ENCODE peak calls at places on chromosomes 13 and 19, in eight cellular contexts. I is IMR-90, E is Peyer's patch, Q is HCT116, C is tibial nerve, Z is uterus, L is heart left ventricle, U is right lobe of liver. W is an unnamed sample.

GRCh38 chr19:19672816-19673215 is 4.2 kb downstream of the ZNF101 start:
- DNase-seq in I (no peak), E (peak; percentile 24), Q (no peak), C (no peak), Z (no peak), L (no peak), U (no peak), W (no peak)

GRCh38 chr19:43148233-43148632 is 38.1 kb downstream of the PSG5 start:
- DNase-seq in I (peak; percentile 93), E (no peak), Q (no peak), C (no peak), Z (no peak), L (no peak), U (no peak), W (no peak)

GRCh38 chr19:15280915-15281683 is 48.9 kb upstream of the EPHX3 start:
- DNase-seq in I (peak; percentile 89), E (peak; percentile 75), Q (no peak), C (peak; percentile 75), Z (peak; percentile 74), L (peak; percentile 90), U (peak; percentile 86), W (peak; percentile 97)

GRCh38 chr19:16497042-16497441 is 848 bp downstream of the C19orf44 start:
- DNase-seq in I (no peak), E (no peak), Q (no peak), C (no peak), Z (no peak), L (no peak), U (no peak), W (no peak)

GRCh38 chr13:19982447-19983043 is 24.0 kb downstream of the ZMYM2 start:
- DNase-seq in I (no peak), E (no peak), Q (no peak), C (no peak), Z (no peak), L (no peak), U (no peak), W (no peak)

GRCh38 chr19:40695881-40696280 is 5.4 kb upstream of the NUMBL start:
- DNase-seq in I (no peak), E (no peak), Q (no peak), C (no peak), Z (no peak), L (no peak), U (no peak), W (no peak)

GRCh38 chr13:97967948-97968347 is 14.5 kb downstream of the IPO5 start:
- DNase-seq in I (no peak), E (no peak), Q (no peak), C (peak; percentile 29), Z (no peak), L (no peak), U (no peak), W (no peak)

GRCh38 chr19:53311044-53311443 is 22.5 kb upstream of the ZNF845 start:
- DNase-seq in I (no peak), E (no peak), Q (no peak), C (no peak), Z (no peak), L (no peak), U (no peak), W (no peak)

GRCh38 chr13:30017880-30018279 is 167.5 kb upstream of the UBL3 start:
- DNase-seq in I (no peak), E (no peak), Q (no peak), C (no peak), Z (no peak), L (no peak), U (no peak), W (no peak)

GRCh38 chr13:81304121-81304659 is 963.3 kb upstream of the SPRY2 start:
- DNase-seq in I (no peak), E (no peak), Q (no peak), C (no peak), Z (no peak), L (no peak), U (no peak), W (no peak)

GRCh38 chr13:92716749-92717148 is 509.9 kb upstream of the GPC6 start:
- DNase-seq in I (peak; percentile 19), E (no peak), Q (no peak), C (peak; percentile 5), Z (no peak), L (no peak), U (no peak), W (no peak)

GRCh38 chr13:94917814-94918213 is 205.5 kb upstream of the SOX21 start:
- DNase-seq in I (no peak), E (no peak), Q (no peak), C (no peak), Z (no peak), L (no peak), U (no peak), W (no peak)

GRCh38 chr19:14146789-14147216 is 10.4 kb upstream of the ASF1B start:
- DNase-seq in I (peak; percentile 84), E (no peak), Q (no peak), C (no peak), Z (peak; percentile 67), L (no peak), U (no peak), W (no peak)

DNA sequence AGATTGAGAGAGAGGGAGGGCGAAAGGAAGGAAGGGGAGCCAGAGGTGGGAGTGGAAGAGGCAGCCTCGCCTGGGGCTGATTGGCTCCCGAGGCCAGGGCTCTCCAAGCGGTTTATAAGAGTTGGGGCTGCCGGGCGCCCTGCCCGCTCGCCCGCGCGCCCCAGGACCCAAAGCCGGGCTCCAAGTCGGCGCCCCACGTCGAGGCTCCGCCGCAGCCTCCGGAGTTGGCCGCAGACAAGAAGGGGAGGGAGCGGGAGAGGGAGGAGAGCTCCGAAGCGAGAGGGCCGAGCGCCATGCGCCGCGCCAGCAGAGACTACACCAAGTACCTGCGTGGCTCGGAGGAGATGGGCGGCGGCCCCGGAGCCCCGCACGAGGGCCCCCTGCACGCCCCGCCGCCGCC is at the start of gene TNFSF11:
- DNase-seq in I (no peak), E (no peak), Q (no peak), C (no peak), Z (no peak), L (no peak), U (peak; percentile 34), W (no peak)
- TF ChIP-seq POLR2A in I (no peak), E (no peak), Q (no peak), C (no peak), Z (no peak), L (no peak), U (no peak), W (no peak)

GRCh38 chr19:10852941-10853340 is 4.7 kb downstream of the C19orf38 start:
- DNase-seq in I (no peak), E (no peak), Q (no peak), C (no peak), Z (no peak), L (no peak), U (no peak), W (no peak)
- TF ChIP-seq CTCF in I (no peak), E (no peak), Q (no peak), C (no peak), Z (no peak), L (no peak), U (no peak), W (no peak)

DNA sequence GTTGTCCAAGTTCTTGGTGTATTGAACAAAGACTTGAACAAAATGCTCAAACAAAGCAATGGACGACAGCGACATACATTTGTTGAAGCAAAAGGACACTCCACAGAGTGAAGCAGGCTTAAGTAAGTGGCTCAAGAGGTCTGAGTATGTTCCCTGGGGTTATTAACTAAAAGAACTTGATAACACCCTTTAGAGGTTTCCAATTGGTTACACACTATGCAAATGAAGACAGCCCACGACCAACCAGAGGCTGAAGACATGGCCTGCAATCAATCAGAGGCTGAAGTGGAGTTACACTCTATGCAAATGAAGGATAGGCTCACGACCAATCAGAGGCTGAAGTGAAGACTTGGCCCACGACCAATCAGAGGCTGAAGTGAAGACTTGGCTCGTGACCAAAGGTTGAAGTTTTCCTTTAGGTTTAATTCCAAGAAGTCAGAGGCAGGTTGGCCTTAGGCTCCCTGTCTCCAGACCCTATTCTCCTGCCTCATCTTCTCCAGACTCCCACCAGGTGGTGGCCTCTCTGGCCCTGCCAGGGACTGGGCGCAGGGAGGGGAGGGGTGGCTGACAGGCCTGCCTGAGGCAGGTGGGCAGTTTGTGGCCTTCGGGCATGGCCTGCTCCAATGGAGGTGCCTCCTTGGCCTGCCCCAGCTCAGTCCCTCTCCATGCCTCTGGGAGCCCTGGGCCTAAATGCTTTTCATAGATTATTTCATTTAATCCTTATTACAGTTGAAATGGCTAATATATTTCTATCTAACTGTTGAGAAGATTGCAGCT is 38.1 kb downstream of the CCDC169 start:
- DNase-seq in I (no peak), E (no peak), Q (no peak), C (no peak), Z (no peak), L (no peak), U (no peak), W (no peak)
- H3K4me1 ChIP-seq in I (no peaks in the 10 kb centered on the region), E (no peaks in the 10 kb centered on the region), Q (no peaks in the 10 kb centered on the region), C (no peaks in the 10 kb centered on the region), Z (no peaks in the 10 kb centered on the region), L (no peaks in the 10 kb centered on the region), U (no peaks in the 10 kb centered on the region), W (peaks cover 9% of the 10 kb centered on the region)

GRCh38 chr19:58563823-58564222 is 5.4 kb upstream of the UBE2M start:
- DNase-seq in I (no peak), E (peak; percentile 41), Q (no peak), C (no peak), Z (peak; percentile 11), L (no peak), U (no peak), W (no peak)

GRCh38 chr19:58561373-58562125 is 3.1 kb upstream of the UBE2M start:
- DNase-seq in I (no peak), E (no peak), Q (no peak), C (no peak), Z (no peak), L (peak; percentile 30), U (no peak), W (no peak)

GRCh38 chr19:58560921-58561320 is 2.5 kb upstream of the UBE2M start:
- DNase-seq in I (no peak), E (no peak), Q (no peak), C (no peak), Z (no peak), L (no peak), U (peak; percentile 8), W (no peak)

GRCh38 chr19:58563034-58563573 is 4.7 kb upstream of the UBE2M start:
- DNase-seq in I (no peak), E (peak; percentile 60), Q (no peak), C (no peak), Z (no peak), L (peak; percentile 41), U (no peak), W (no peak)

DNA sequence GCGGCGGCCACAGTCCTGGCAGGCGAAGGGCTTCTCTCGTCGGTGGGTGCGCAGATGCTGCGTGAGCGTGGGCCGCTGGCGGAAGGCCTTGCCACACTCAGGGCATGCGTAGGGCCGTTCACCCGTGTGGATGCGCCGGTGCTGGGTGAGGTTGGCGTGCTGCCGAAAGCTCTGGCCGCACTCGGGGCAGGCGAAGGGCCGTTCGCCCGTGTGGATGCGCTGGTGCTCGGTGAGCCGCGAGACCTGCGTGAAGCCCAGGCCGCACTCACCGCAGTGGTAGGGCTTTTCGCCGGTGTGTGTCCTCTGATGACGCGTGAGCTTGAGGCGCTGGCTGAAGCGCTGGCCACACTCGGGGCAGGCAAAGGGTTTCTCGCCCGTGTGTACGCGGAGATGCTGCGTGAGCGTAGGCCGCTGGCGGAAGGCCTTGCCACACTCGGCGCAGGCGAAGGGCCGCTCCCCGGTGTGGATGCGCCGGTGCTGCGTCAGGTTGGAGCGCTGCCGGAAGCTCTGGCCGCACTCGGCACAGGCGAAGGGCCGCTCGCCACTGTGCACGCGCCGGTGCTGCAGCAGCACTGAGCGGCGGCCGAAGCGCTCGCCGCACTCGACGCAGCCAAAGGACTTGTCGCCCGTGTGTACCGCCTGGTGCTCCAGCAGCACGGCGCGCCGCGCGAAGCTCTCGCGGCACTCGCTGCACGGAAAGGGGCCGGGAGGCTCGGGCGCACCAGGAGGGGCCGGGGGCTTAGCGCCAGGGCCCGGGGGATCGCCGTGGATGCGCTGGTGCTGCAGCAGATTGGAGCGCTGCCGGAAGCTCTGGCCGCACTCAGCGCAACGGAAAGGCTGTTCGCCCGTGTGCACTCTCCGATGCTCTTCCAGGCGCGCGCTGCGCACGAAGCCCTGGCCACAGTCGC is 4.0 kb upstream of the UBE2M start:
- DNase-seq in I (peak; percentile 39), E (peak; percentile 64), Q (no peak), C (no peak), Z (no peak), L (peak; percentile 54), U (peak; percentile 52), W (no peak)
- TF ChIP-seq POLR2A in I (no peak), E (no peak), Q (no peak), C (no peak), Z (peak; percentile 19), L (no peak), U (no peak), W (no peak)